ENCODE peak calls at places on chromosome 11, in six cellular contexts. T, B, Q, L, E and O are unnamed samples. For H3K27me3, the result is how much of the 10 kb centered on the place peaks cover.

GRCh38 chr11:129881570-129882170 is 13.7 kb downstream of the NFRKB start:
- DNase-seq in T (peak), B (no peak), Q (no peak), L (peak), E (no peak), O (no peak)

GRCh38 chr11:29511394-29511793 is 505.4 kb downstream of the KCNA4 start:
- DNase-seq in T (no peak), B (no peak), Q (no peak), L (no peak), E (no peak), O (no peak)

GRCh38 chr11:88174627-88175003 is 628 bp downstream of the RAB38 start:
- DNase-seq in T (no peak), B (no peak), Q (peak), L (peak), E (peak), O (peak)

GRCh38 chr11:89175796-89176195 is 1.9 kb upstream of the TYR start:
- DNase-seq in T (no peak), B (no peak), Q (no peak), L (no peak), E (no peak), O (no peak)

GRCh38 chr11:117796456-117797428 is at the start of gene DSCAML1:
- DNase-seq in T (peak), B (no peak), Q (no peak), L (no peak), E (no peak), O (peak)

GRCh38 chr11:65606876-65607613 is 7.0 kb downstream of the MAP3K11 start:
- DNase-seq in T (peak), B (peak), Q (peak), L (peak), E (peak), O (no peak)

GRCh38 chr11:133929401-133930052 is 27.2 kb downstream of the IGSF9B start:
- DNase-seq in T (no peak), B (no peak), Q (no peak), L (no peak), E (no peak), O (peak)

GRCh38 chr11:96241351-96241841 is 101.6 kb downstream of the MAML2 start:
- DNase-seq in T (no peak), B (no peak), Q (no peak), L (no peak), E (no peak), O (no peak)

GRCh38 chr11:68003846-68004550 is at the start of gene UNC93B1:
- DNase-seq in T (peak), B (peak), Q (peak), L (peak), E (peak), O (peak)

GRCh38 chr11:78810489-78811090 is 235.9 kb upstream of the NARS2 start:
- DNase-seq in T (peak), B (no peak), Q (no peak), L (no peak), E (no peak), O (no peak)

GRCh38 chr11:75244052-75244814 is 3.7 kb downstream of the TPBGL start:
- DNase-seq in T (no peak), B (peak), Q (no peak), L (peak), E (peak), O (no peak)

GRCh38 chr11:19326499-19326898 is 85.8 kb upstream of the E2F8 start:
- DNase-seq in T (no peak), B (no peak), Q (no peak), L (no peak), E (no peak), O (no peak)

GRCh38 chr11:130874955-130875531 is 41.2 kb downstream of the SNX19 start:
- DNase-seq in T (no peak), B (no peak), Q (no peak), L (no peak), E (no peak), O (no peak)

GRCh38 chr11:61023086-61024035 is 51.9 kb downstream of the CD6 start:
- DNase-seq in T (no peak), B (peak), Q (no peak), L (peak), E (no peak), O (no peak)

GRCh38 chr11:123055132-123055924 is 6.6 kb downstream of the HSPA8 start:
- DNase-seq in T (no peak), B (no peak), Q (peak), L (no peak), E (no peak), O (no peak)

GRCh38 chr11:130798280-130798679 is 118.0 kb downstream of the SNX19 start:
- DNase-seq in T (no peak), B (no peak), Q (no peak), L (no peak), E (no peak), O (peak)

GRCh38 chr11:121894581-121894980 is 221.4 kb downstream of the BLID start:
- DNase-seq in T (no peak), B (no peak), Q (no peak), L (no peak), E (no peak), O (no peak)

GRCh38 chr11:63564785-63565350 is 1.7 kb upstream of the PLAAT2 start:
- DNase-seq in T (no peak), B (no peak), Q (no peak), L (peak), E (no peak), O (no peak)

GRCh38 chr11:95412074-95412473 is 181.1 kb upstream of the SESN3 start:
- DNase-seq in T (no peak), B (no peak), Q (no peak), L (no peak), E (no peak), O (no peak)

GRCh38 chr11:110434952-110435779 is 5.4 kb downstream of the FDX1 start:
- DNase-seq in T (no peak), B (peak), Q (no peak), L (peak), E (no peak), O (no peak)

GRCh38 chr11:116696381-116696941 is 76.3 kb downstream of the BUD13 start:
- DNase-seq in T (no peak), B (no peak), Q (peak), L (peak), E (peak), O (no peak)

GRCh38 chr11:65419460-65419772 is 3.2 kb upstream of the NEAT1 start:
- DNase-seq in T (no peak), B (no peak), Q (no peak), L (no peak), E (peak), O (no peak)

GRCh38 chr11:66020618-66021357 is 5.5 kb downstream of the CATSPER1 start:
- DNase-seq in T (no peak), B (no peak), Q (no peak), L (peak), E (peak), O (peak)

GRCh38 chr11:103257360-103257759 is 148.1 kb downstream of the DYNC2H1 start:
- DNase-seq in T (peak), B (no peak), Q (no peak), L (no peak), E (no peak), O (no peak)

GRCh38 chr11:127461575-127462344 is 461.2 kb upstream of the KIRREL3 start:
- DNase-seq in T (no peak), B (no peak), Q (no peak), L (no peak), E (no peak), O (no peak)

GRCh38 chr11:41189711-41190477 is 269.6 kb downstream of the LRRC4C start:
- DNase-seq in T (no peak), B (no peak), Q (no peak), L (no peak), E (no peak), O (no peak)

GRCh38 chr11:125626381-125626950 is 1.5 kb downstream of the CHEK1 start:
- DNase-seq in T (peak), B (no peak), Q (no peak), L (no peak), E (no peak), O (no peak)

GRCh38 chr11:20050048-20050447 is 110.2 kb downstream of the DBX1 start:
- DNase-seq in T (no peak), B (no peak), Q (no peak), L (no peak), E (no peak), O (no peak)

GRCh38 chr11:76620471-76620870 is 50.1 kb downstream of the LRRC32 start:
- DNase-seq in T (no peak), B (no peak), Q (no peak), L (no peak), E (no peak), O (no peak)

GRCh38 chr11:46389450-46390330 is 1.9 kb downstream of the CHRM4 start:
- DNase-seq in T (peak), B (no peak), Q (no peak), L (peak), E (peak), O (peak)

GRCh38 chr11:46388619-46389449 is 2.7 kb downstream of the CHRM4 start:
- DNase-seq in T (peak), B (no peak), Q (no peak), L (no peak), E (no peak), O (no peak)

GRCh38 chr11:46391186-46391577 is 394 bp downstream of the CHRM4 start:
- DNase-seq in T (no peak), B (no peak), Q (no peak), L (no peak), E (no peak), O (no peak)

GRCh38 chr11:46391578-46392420 is at the start of gene CHRM4:
- DNase-seq in T (peak), B (no peak), Q (no peak), L (no peak), E (peak), O (no peak)

GRCh38 chr11:46390331-46391171 is 1.0 kb downstream of the CHRM4 start:
- DNase-seq in T (no peak), B (no peak), Q (no peak), L (no peak), E (peak), O (peak)
- H3K27me3 ChIP-seq in T (under half), B (under half), Q (under half), L (half or more), E (under half), O (under half)

DNA sequence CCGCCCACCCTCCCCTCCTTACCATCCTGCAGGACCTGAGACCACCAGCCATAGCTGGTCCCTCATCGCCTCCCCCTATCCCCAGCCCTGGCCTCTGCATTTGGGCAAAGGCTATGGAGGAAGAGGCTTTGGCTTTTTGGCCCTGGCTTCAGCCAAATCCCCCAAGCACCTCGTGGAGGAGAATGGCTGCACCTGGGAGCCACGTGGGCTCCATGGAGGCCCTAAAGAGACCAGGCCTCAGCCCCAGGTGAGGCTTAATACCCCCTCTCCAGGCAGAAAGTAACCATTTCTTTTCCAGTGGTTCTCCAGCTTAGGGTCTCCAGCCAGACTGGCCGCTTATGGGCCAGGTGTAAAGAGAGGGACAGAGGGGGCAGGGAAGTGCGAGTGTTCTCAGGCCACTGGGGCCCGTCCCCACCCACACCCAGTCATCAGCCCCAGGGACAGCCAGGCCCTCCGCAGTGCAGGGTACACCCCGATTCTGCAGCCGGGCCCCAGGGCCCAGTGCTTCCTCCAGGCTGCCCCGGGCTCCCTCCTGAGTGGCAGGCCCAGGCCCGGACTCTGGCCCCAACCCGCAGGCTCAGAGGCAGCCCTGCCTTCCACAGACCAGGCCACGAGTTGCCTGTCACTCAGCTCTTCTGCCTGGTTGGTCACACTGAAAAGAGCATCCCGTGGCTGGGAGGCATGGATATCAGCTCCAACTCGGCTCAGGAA is 26.4 kb downstream of the CDKN1C start:
- DNase-seq in T (no peak), B (no peak), Q (no peak), L (no peak), E (no peak), O (no peak)
- H3K27me3 ChIP-seq in T (under half), B (under half), Q (under half), L (under half), E (under half), O (under half)

GRCh38 chr11:1202154-1202775 is 20.6 kb upstream of the MUC5B start:
- DNase-seq in T (no peak), B (no peak), Q (no peak), L (peak), E (peak), O (peak)
- H3K27me3 ChIP-seq in T (under half), B (under half), Q (under half), L (half or more), E (under half), O (under half)

GRCh38 chr11:8352090-8352489 is 88.4 kb upstream of the LMO1 start:
- DNase-seq in T (peak), B (no peak), Q (no peak), L (no peak), E (no peak), O (no peak)

GRCh38 chr11:8351223-8351622 is 87.5 kb upstream of the LMO1 start:
- DNase-seq in T (no peak), B (no peak), Q (no peak), L (no peak), E (no peak), O (no peak)

GRCh38 chr11:8355418-8355742 is 91.7 kb upstream of the LMO1 start:
- DNase-seq in T (no peak), B (no peak), Q (no peak), L (no peak), E (peak), O (peak)

GRCh38 chr11:8354622-8355417 is 91.1 kb upstream of the LMO1 start:
- DNase-seq in T (peak), B (no peak), Q (no peak), L (no peak), E (peak), O (peak)

DNA sequence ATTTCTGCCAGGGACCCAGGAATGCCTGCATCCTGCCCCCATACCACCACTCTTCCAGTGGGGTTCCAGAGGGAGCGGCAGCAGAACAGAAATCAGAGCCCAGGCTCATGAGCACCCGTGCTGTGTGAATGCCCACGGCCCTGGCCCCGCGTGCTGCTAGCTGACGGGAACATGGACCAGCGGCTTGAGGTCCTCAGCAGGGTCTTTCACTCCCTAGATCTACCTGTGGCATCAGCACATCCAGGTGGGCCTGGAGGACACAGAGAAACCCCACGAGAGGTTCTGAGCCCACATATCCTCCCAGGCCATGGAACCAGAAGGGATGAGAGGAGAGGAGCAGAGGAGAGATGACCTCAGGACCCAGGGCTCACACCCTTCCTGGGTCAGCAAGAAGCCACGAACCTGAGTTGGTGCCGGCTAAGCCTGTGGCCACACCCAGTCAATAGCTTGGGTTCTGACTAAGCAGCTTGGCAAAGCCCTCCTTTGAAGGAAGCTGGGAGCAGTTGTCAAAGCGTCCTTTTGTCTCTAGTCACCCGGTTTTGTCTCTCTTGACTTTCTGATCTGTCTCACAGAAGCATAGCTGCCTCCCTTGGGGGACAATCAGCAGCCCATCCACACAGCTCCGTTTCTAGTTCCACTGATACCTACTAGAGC is 89.3 kb upstream of the LMO1 start:
- DNase-seq in T (no peak), B (no peak), Q (no peak), L (no peak), E (peak), O (no peak)
- H3K27me3 ChIP-seq in T (under half), B (under half), Q (under half), L (under half), E (under half), O (under half)

DNA sequence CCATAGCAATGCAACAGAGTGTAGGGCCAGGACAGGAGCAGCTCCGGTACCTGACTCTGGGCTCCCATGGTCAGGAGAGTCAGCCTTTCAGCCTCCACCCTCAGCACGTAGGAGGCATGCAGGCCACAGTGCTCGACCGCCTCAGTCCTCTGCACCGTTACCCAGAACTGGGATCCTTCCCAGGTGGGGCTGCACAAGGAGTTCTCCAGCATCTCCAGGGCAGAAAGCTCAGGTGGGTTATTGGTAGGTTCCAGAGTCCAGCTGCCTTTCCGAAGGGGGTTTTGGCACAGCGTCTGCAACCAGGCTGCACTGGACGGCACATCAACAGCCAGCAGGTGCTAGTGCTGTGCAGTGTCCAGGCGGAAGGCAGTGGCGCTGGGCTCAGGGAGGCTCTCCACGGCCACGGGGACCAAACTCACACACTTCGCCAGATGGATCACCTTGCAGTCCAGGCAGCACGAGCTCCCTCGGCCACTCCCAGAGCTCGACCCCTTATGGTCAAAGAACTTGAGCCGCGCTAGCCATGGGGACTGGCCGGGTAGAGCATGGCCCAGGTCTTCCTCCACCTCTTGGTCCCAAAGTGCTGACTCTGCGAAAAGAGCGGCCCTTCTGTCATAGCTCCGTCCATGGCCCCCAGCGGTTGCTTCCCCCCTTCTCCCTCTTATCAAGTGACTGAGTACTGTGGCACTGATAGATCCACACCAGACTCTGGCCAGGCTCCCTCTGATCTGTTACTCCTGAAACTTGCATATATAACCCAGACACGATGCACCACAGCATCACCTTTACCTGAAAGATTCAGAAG is 6.9 kb upstream of the PHOX2A start:
- DNase-seq in T (no peak), B (no peak), Q (no peak), L (no peak), E (no peak), O (no peak)
- H3K27me3 ChIP-seq in T (under half), B (under half), Q (under half), L (half or more), E (under half), O (under half)

GRCh38 chr11:111749646-111750045 is 16.5 kb downstream of the PPP2R1B start:
- DNase-seq in T (no peak), B (no peak), Q (no peak), L (no peak), E (no peak), O (no peak)
- H3K27me3 ChIP-seq in T (under half), B (under half), Q (under half), L (under half), E (under half), O (under half)

DNA sequence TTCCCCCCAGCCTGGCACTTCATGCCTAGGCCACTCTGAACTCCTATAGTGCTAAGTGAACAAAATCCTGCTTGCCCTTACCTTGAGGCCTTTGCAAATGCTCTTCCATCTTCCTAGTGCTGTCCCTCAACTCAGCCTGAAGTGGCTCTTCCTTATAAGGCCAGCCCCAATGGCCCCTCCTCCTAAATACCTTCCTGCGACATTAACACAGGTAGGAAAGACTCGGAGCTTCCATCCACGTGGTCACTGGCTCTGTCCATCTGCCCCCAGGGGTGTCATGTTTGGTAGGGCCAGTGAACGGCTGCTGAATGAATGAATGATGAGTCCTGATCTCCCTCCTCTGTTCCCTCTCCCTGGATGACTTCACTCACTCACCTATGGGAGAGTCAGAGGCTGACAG is 4.2 kb downstream of the PDE2A start:
- DNase-seq in T (no peak), B (no peak), Q (no peak), L (no peak), E (no peak), O (no peak)
- H3K27me3 ChIP-seq in T (under half), B (under half), Q (under half), L (half or more), E (under half), O (under half)

GRCh38 chr11:83191491-83191890 is 2.0 kb upstream of the ANKRD42 start:
- DNase-seq in T (no peak), B (no peak), Q (no peak), L (no peak), E (no peak), O (no peak)
- H3K27me3 ChIP-seq in T (under half), B (under half), Q (under half), L (under half), E (under half), O (under half)

DNA sequence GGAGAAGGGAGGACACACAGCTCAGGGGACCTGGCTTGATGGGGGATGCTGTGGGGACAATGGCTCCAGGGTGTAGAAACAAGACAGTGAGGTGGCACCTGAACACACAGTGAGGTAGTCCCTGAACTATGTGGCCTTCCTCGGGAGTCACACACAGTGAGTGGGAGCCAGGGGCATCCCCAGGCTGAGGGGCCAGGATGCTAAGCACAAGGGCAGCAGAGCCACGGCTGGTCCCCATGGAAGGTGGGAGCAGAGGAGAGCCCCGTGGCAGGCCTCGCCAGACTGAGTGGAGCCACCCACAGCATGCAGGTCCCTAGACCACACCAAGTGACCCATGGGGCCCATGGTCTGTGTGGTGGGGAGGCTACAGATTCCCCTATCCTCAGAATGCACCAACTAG is 26.0 kb upstream of the ABCC8 start:
- DNase-seq in T (no peak), B (no peak), Q (no peak), L (no peak), E (no peak), O (no peak)
- H3K27me3 ChIP-seq in T (under half), B (under half), Q (under half), L (under half), E (under half), O (under half)